ENCODE peak calls at places on chromosomes 6 and 20, in eight cellular contexts. D is spleen, Z is breast epithelium, R is IMR-90, P is right lobe of liver, N is body of pancreas, W is prostate gland, I is lower leg skin. T is an unnamed sample.

GRCh38 chr6:144816936-144817335 is 531.8 kb downstream of the UTRN start:
- DNase-seq in I (no peak), D (no peak), W (no peak), N (no peak), P (no peak), R (no peak), Z (no peak), T (no peak)

GRCh38 chr6:15516378-15516777 is 146.4 kb downstream of the DTNBP1 start:
- DNase-seq in I (no peak), W (no peak), P (no peak), Z (no peak), N (no peak), R (no peak), D (peak), T (no peak)

GRCh38 chr6:132132911-132133639 is 181.9 kb upstream of the CCN2 start:
- DNase-seq in W (no peak), N (no peak), Z (no peak), I (no peak), D (no peak), P (no peak), R (peak), T (no peak)

GRCh38 chr6:73564578-73565345 is 43.9 kb upstream of the EEF1A1 start:
- DNase-seq in R (no peak), P (no peak), I (no peak), D (no peak), W (no peak), Z (no peak), N (no peak), T (no peak)

GRCh38 chr20:21901470-21902275 is 196.2 kb downstream of the PAX1 start:
- DNase-seq in Z (no peak), I (peak), D (no peak), P (peak), W (no peak), N (peak), R (no peak), T (no peak)

GRCh38 chr6:12749531-12750379 is 33.2 kb downstream of the PHACTR1 start:
- DNase-seq in P (peak), R (no peak), W (no peak), Z (peak), N (no peak), D (no peak), I (no peak), T (no peak)

GRCh38 chr6:130928158-130928917 is 101.1 kb downstream of the SMLR1 start:
- DNase-seq in Z (no peak), R (no peak), N (peak), I (no peak), D (no peak), P (no peak), W (no peak), T (no peak)

GRCh38 chr20:47747663-47748031 is 37.6 kb downstream of the SULF2 start:
- DNase-seq in N (no peak), I (no peak), Z (no peak), P (no peak), R (no peak), W (no peak), D (no peak), T (no peak)

GRCh38 chr20:14582855-14583254 is 245.4 kb upstream of the FLRT3 start:
- DNase-seq in P (no peak), W (no peak), N (no peak), Z (no peak), R (no peak), I (no peak), D (no peak), T (no peak)

GRCh38 chr6:94735270-94735669 is 842.1 kb upstream of the MANEA start:
- DNase-seq in N (no peak), W (no peak), D (no peak), R (no peak), P (no peak), Z (no peak), I (no peak), T (no peak)

GRCh38 chr6:126040826-126041225 is 54.5 kb downstream of the TRMT11 start:
- DNase-seq in Z (no peak), R (peak), D (no peak), I (no peak), N (peak), P (peak), W (no peak), T (peak)

GRCh38 chr6:36977470-36977941 is 8.5 kb downstream of the MTCH1 start:
- DNase-seq in N (no peak), Z (no peak), D (peak), R (no peak), P (no peak), I (no peak), W (no peak), T (no peak)

GRCh38 chr20:14963262-14963663 is 625.9 kb upstream of the FLRT3 start:
- DNase-seq in I (no peak), Z (no peak), R (no peak), P (no peak), D (no peak), N (no peak), W (peak), T (no peak)

GRCh38 chr20:63289311-63290135 is 3.5 kb upstream of the COL20A1 start:
- DNase-seq in D (no peak), I (no peak), R (no peak), N (no peak), P (no peak), W (no peak), Z (no peak), T (no peak)
- TF ChIP-seq POLR2A in D (no peak), I (no peak), R (no peak), N (no peak), P (no peak), W (no peak), Z (no peak), T (no peak)

DNA sequence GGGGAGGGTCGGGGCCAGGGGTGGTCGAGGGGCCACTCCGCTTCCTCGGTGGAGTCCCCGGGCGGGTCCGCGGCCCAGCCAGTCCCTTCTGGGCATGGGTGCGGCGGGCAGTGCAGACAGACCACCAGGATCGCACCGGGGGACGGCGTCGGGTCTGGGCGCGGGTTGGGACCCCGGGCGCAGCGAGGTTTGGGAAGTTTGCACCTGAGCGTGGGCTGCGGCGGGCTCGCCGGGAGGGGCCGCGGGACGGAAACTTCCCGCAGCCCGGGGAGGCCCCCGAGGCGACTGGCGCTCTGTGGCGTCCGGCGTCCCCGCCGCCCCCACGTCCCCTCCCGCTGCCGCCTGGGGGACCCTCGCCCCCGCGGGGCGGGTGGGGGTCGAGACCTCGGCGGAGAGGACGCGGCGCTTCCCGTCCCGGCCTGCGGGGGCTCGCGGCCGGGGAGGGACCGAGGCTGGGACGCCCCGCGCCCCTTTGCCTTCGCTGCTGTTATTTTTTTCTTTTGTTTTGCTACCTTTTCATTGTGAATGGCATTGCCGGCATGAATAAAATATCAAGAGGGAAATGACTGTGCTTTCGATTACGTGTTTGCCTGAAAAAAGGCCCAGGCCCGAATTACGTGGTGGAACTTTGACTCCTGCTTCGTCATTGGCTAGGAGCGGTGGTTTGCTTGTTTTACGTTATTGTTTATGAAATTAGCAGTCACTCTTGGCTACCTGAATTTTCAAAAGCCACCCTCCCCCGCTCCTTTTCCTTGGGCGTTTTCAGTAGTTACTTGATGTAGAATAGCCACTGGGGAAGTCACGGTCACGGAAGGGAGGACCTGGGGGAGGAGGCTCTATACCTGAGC is 701 bp downstream of the SNX9 start:
- DNase-seq in N (peak), I (peak), R (peak), D (peak), P (peak), W (peak), Z (peak), T (peak)
- TF ChIP-seq POLR2A in N (peak), I (no peak), R (peak), D (no peak), P (peak), W (no peak), Z (peak), T (no peak)

GRCh38 chr20:25056601-25057233 is 1.2 kb downstream of the ACSS1 start:
- DNase-seq in D (peak), I (peak), Z (no peak), P (no peak), W (no peak), N (no peak), R (no peak), T (no peak)

GRCh38 chr20:25059487-25059820 is 1.5 kb upstream of the ACSS1 start:
- DNase-seq in I (no peak), W (no peak), P (no peak), R (no peak), Z (no peak), N (no peak), D (peak), T (no peak)

GRCh38 chr20:25057234-25058050 is 497 bp downstream of the ACSS1 start:
- DNase-seq in I (peak), R (peak), N (peak), D (peak), W (peak), Z (peak), P (peak), T (no peak)

GRCh38 chr20:25058797-25059486 is 1.0 kb upstream of the ACSS1 start:
- DNase-seq in I (peak), R (peak), P (no peak), Z (peak), D (peak), W (peak), N (no peak), T (no peak)

DNA sequence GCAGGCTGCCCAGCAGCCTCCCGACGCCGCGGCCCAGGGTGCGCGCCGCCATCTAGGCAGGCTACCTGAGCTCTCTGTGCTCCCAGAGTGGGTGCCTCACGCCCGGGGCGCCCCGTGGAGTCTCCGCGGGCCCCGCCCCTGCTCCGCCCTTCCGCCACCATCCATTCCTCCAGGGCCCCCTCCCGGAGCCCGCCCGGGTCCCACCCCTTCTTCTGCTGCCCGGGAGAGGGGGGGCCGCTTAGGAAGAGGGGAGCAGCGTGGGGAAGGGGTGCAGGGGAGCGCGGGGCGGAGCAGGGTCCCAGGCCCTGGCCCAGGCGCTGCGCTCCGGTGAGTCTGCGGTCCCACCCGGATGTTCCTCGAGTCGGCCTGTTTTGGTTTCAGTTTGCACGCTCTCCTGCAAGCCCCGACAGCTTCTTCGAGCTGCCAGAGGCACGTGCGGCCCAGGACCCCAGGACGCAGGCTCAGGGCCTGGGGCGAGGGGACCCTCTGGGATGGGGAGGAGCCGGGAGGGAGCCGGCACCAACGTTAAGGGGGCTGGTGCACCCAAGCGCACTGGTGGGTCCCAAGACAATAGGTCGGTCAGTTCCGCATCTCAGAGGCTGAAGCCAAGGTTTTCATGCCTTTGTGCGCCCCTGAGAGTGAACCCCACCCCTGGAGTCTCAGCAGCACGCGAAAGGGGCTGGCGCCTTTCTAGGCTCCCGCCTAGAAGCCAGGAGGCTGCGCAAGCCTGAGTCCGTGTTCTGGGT is at the start of gene ACSS1:
- DNase-seq in P (peak), I (peak), N (peak), D (peak), R (peak), W (peak), Z (peak), T (no peak)
- TF ChIP-seq POLR2A in P (no peak), I (no peak), N (no peak), D (no peak), R (no peak), W (no peak), Z (no peak), T (peak)

DNA sequence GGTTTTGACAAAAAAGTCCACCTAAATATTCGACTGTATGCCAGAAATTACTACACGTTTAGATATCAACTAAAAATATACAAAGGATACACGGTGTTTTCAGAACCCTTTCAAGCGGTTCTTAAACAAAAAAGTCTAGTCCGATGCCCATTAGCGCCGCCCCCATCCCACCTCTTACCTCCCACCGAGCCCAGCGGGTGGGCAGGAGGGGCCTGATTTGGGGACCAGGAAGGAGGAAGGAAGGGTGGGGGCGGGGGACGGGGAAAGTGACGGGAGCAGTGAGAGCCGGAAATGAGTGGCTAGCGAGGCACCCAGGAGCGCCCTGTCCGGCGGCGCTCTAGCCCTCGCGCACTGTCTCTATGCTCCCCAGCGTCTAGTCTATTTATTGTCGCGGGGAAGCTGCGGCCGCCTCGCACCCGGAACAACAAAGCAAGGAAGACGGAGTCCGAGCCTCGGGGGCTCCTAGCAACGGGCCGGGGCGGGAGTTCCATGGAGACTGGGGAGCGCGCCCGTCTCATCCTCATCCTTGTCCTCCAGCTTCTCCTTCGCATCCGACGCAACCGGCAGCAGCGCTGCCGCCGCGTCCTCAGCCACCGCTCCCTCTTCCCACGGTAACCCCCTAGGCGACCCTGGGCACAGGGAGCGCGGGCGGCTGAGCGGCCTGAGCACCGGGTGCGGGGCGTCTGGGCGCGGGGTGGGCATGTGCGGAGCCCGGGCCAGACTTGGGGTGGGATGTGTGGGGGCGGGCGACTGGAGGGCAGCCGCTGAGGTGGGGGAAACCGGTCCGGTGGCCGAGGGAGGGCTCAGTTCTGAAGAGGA is at the start of gene TBPL1:
- DNase-seq in Z (peak), R (peak), W (peak), I (peak), D (peak), P (peak), N (peak), T (peak)
- TF ChIP-seq POLR2A in Z (no peak), R (peak), W (peak), I (no peak), D (no peak), P (peak), N (peak), T (peak)

GRCh38 chr6:106098383-106099234 is 12.5 kb downstream of the PRDM1 start:
- DNase-seq in Z (no peak), N (peak), I (no peak), R (peak), P (no peak), W (no peak), D (peak), T (no peak)
- TF ChIP-seq POLR2A in Z (no peak), N (peak), I (no peak), R (peak), P (peak), W (no peak), D (peak), T (no peak)

GRCh38 chr20:64047968-64048401 is 1.5 kb downstream of the SOX18 start:
- DNase-seq in W (no peak), N (no peak), R (no peak), Z (no peak), P (no peak), I (no peak), D (no peak), T (no peak)

GRCh38 chr20:64050261-64051032 is 1.0 kb upstream of the SOX18 start:
- DNase-seq in P (no peak), Z (no peak), R (no peak), W (no peak), I (no peak), N (no peak), D (no peak), T (no peak)

GRCh38 chr20:64049887-64050260 is 435 bp upstream of the SOX18 start:
- DNase-seq in D (no peak), Z (no peak), W (no peak), N (no peak), I (no peak), P (no peak), R (no peak), T (no peak)

GRCh38 chr20:64048402-64049044 is 916 bp downstream of the SOX18 start:
- DNase-seq in Z (no peak), I (no peak), N (no peak), W (no peak), P (no peak), D (no peak), R (no peak), T (no peak)

DNA sequence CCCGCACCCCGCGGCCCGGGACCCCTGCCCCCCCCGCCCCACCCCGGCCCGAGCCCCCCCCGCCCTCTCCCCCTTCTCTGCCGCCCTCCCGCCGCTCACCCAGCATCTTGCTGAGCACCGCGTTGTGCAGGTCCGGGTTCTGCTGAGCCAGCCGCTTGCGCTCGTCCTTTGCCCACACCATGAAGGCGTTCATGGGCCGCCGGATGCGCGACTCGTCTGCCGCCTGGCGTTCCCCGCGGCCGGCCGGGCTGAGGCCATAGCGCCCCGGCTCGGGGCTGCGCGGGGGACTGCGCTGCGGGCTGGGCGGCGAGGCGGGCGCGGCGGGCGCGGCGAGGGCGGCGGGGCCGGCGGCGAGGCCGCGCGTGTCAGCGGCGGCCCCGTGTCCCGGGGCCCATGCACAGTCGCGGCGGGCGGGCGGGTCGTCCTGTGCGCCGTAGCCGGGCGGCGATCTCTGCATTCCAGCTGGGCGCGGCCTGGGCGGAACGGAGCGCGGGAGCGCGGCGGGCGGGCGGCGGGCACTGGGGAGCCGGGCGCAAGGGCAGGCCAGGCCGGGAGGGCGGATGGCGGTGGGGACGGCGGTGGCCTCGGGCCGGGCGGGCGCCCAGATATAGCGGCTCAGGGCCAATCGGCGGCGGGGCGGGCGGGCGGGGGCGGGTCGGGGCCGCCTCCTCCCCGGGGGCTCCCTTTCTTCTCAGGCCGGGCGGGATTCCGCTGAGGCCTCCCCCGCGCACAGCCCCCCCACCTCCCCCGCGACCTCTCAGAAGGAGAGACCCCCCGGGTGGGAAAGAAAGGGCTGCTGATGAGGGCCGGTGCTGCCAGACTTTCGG is at the start of gene SOX18:
- DNase-seq in Z (no peak), P (peak), N (no peak), I (no peak), W (no peak), R (peak), D (peak), T (no peak)
- TF ChIP-seq POLR2A in Z (no peak), P (no peak), N (no peak), I (no peak), W (no peak), R (no peak), D (no peak), T (peak)

DNA sequence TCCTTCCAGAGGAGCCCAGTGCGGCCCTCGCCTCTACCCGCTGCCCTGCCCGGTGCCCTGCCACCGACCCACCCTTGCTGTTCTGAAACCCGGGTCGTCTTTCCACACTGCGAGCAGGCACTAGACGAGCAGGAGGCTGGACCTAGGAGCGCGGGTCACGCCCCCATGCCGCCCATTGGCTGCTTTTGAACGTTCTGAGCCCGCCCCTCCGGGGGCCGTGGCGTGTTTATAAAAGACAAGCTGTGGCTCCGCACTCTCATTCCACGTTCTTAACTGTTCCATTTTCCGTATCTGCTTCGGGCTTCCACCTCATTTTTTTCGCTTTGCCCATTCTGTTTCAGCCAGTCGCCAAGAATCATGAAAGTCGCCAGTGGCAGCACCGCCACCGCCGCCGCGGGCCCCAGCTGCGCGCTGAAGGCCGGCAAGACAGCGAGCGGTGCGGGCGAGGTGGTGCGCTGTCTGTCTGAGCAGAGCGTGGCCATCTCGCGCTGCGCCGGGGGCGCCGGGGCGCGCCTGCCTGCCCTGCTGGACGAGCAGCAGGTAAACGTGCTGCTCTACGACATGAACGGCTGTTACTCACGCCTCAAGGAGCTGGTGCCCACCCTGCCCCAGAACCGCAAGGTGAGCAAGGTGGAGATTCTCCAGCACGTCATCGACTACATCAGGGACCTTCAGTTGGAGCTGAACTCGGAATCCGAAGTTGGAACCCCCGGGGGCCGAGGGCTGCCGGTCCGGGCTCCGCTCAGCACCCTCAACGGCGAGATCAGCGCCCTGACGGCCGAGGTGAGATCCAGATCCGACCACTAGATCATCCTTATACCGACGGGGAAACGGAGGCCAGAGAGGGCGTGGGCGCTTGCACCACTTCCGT is at the start of gene ID1:
- DNase-seq in N (peak), Z (peak), W (peak), I (peak), D (peak), R (peak), P (peak), T (peak)
- TF ChIP-seq POLR2A in N (peak), Z (peak), W (peak), I (peak), D (no peak), R (peak), P (peak), T (peak)